ENCODE peak calls at places on chromosomes 13 and 19, in six cellular contexts. B, V, Q, G, E and F are unnamed samples.

GRCh38 chr13:35086667-35087066 is 144.6 kb downstream of the NBEA start:
- DNase-seq in V (no peak), B (peak), E (no peak), Q (peak), G (no peak), F (no peak)

GRCh38 chr19:48102870-48103751 is 7.5 kb downstream of the PLA2G4C start:
- DNase-seq in V (no peak), Q (peak), E (peak), B (peak), G (no peak), F (no peak)

GRCh38 chr19:19619849-19620210 is 1.3 kb upstream of the PBX4 start:
- DNase-seq in G (no peak), B (no peak), E (no peak), V (no peak), Q (no peak), F (no peak)

GRCh38 chr13:97194473-97194872 is 27.7 kb upstream of the MBNL2 start:
- DNase-seq in V (no peak), E (no peak), G (no peak), Q (no peak), B (peak), F (no peak)

GRCh38 chr19:48861313-48861712 is 7.1 kb downstream of the PLEKHA4 start:
- DNase-seq in E (no peak), B (no peak), V (no peak), Q (no peak), G (no peak), F (no peak)

GRCh38 chr19:14480695-14481069 is 5.5 kb upstream of the PTGER1 start:
- DNase-seq in V (no peak), Q (no peak), G (no peak), E (no peak), B (peak), F (no peak)

GRCh38 chr19:43495082-43495481 is 9.5 kb downstream of the PHLDB3 start:
- DNase-seq in G (no peak), B (no peak), V (no peak), Q (no peak), E (no peak), F (no peak)

GRCh38 chr13:99663908-99664307 is 162.6 kb downstream of the TM9SF2 start:
- DNase-seq in B (no peak), E (no peak), Q (no peak), G (no peak), V (no peak), F (no peak)

GRCh38 chr19:53506728-53507127 is 31.2 kb upstream of the ZNF331 start:
- DNase-seq in E (no peak), G (no peak), Q (no peak), V (no peak), B (no peak), F (no peak)

GRCh38 chr13:102726430-102726829 is 31.6 kb upstream of the METTL21C start:
- DNase-seq in V (no peak), E (no peak), G (no peak), B (no peak), Q (peak), F (no peak)

GRCh38 chr19:17952041-17952976 is 14.6 kb upstream of the KCNN1 start:
- DNase-seq in E (no peak), B (no peak), V (no peak), Q (no peak), G (no peak), F (no peak)

GRCh38 chr13:110195547-110196485 is 111.1 kb downstream of the COL4A1 start:
- DNase-seq in Q (no peak), B (no peak), G (peak), V (no peak), E (no peak), F (no peak)

GRCh38 chr13:34833562-34834182 is 108.4 kb upstream of the NBEA start:
- DNase-seq in G (no peak), Q (peak), B (peak), V (no peak), E (no peak), F (no peak)

GRCh38 chr13:102651392-102651791 is 43.5 kb downstream of the METTL21C start:
- DNase-seq in E (no peak), V (no peak), Q (peak), G (no peak), B (peak), F (no peak)

GRCh38 chr13:113646921-113647340 is 11.1 kb downstream of the ATP4B start:
- DNase-seq in V (no peak), G (no peak), B (no peak), E (no peak), Q (no peak), F (no peak)

GRCh38 chr13:63190742-63191141 is 1775.1 kb upstream of the PCDH20 start:
- DNase-seq in B (peak), G (no peak), E (no peak), V (no peak), Q (peak), F (no peak)

GRCh38 chr19:16871870-16872269 is 16.9 kb upstream of the F2RL3 start:
- DNase-seq in Q (no peak), G (no peak), V (no peak), E (no peak), B (no peak), F (no peak)

GRCh38 chr13:85586422-85586831 is 212.8 kb downstream of the SLITRK6 start:
- DNase-seq in E (no peak), Q (peak), G (no peak), V (no peak), B (peak), F (no peak)

GRCh38 chr19:1045247-1045603 is 5.3 kb downstream of the ABCA7 start:
- DNase-seq in V (peak), Q (peak), G (no peak), B (no peak), E (no peak), F (peak)

GRCh38 chr13:103568314-103568713 is 502.1 kb upstream of the SLC10A2 start:
- DNase-seq in B (no peak), Q (no peak), G (no peak), V (no peak), E (no peak), F (no peak)

GRCh38 chr13:76812971-76813691 is 73.1 kb downstream of the KCTD12 start:
- DNase-seq in E (no peak), Q (peak), B (no peak), G (peak), V (no peak), F (no peak)

GRCh38 chr13:104740616-104741222 is 1674.5 kb upstream of the SLC10A2 start:
- DNase-seq in B (no peak), G (no peak), V (no peak), E (no peak), Q (no peak), F (no peak)

GRCh38 chr19:50050406-50051223 is 24.8 kb downstream of the ZNF473 start:
- DNase-seq in E (no peak), G (peak), Q (no peak), B (peak), V (peak), F (peak)

GRCh38 chr13:100694722-100695644 is 20.4 kb upstream of the TMTC4 start:
- DNase-seq in G (no peak), B (peak), Q (peak), E (peak), V (no peak), F (no peak)

GRCh38 chr13:113084094-113084942 is 21.3 kb upstream of the F7 start:
- DNase-seq in E (no peak), G (no peak), B (no peak), V (no peak), Q (no peak), F (no peak)

GRCh38 chr19:57410748-57411671 is at the start of gene ZNF17:
- DNase-seq in V (peak), B (peak), E (peak), G (peak), Q (peak), F (peak)

GRCh38 chr19:57403737-57404537 is 7.0 kb upstream of the ZNF17 start:
- DNase-seq in V (no peak), G (no peak), E (no peak), Q (no peak), B (no peak), F (no peak)

DNA sequence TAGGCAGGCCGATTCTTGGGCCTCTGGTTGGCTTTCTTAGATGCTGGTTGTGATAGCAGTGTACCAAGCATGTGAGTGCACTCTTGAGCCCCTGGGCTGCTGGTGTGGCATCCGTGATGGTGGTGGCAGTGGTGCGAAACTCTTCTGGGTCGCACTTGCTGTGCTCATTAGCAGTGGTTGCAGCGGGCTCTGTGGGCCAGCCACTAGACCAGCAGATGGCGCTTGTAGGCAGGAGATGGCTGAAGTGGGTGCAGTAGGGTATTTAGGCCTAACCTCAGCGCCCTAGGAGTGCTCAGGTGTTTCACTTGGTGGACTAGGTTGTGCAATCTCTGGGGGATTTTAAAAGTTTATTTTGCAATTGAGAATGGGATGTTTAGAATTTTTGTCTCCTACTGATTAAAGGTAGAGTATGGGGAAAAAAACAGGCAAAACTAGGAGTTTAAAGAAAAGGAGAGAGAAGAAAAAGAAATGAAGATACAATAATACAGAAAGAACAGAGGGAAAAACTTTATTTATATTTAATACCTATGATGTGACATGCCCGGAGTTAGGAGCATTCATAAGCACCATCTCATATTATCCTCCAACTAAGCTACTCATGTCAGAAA is 4.3 kb upstream of the ZNF17 start:
- DNase-seq in E (peak), B (peak), G (no peak), V (peak), Q (peak), F (peak)
- TF ChIP-seq CTCF in E (peak), B (peak), G (peak), V (peak), Q (peak), F (peak)

GRCh38 chr19:46615966-46616365 is 8.9 kb downstream of the PTGIR start:
- DNase-seq in Q (no peak), V (no peak), E (no peak), B (no peak), G (no peak), F (no peak)

GRCh38 chr19:46614114-46614701 is 10.7 kb downstream of the PTGIR start:
- DNase-seq in Q (peak), E (peak), G (peak), V (peak), B (peak), F (peak)

GRCh38 chr19:46618670-46619231 is 6.1 kb downstream of the PTGIR start:
- DNase-seq in G (no peak), V (peak), B (no peak), Q (no peak), E (no peak), F (no peak)

GRCh38 chr19:46617566-46618079 is 7.3 kb downstream of the PTGIR start:
- DNase-seq in B (no peak), V (no peak), E (no peak), G (no peak), Q (no peak), F (no peak)

GRCh38 chr19:46616631-46617322 is 8.1 kb downstream of the PTGIR start:
- DNase-seq in V (peak), G (no peak), B (peak), E (no peak), Q (peak), F (no peak)
- TF ChIP-seq CTCF in V (peak), G (peak), B (peak), E (peak), Q (peak), F (no peak)

GRCh38 chr19:8064866-8065486 is 12.4 kb downstream of the CCL25 start:
- DNase-seq in G (no peak), Q (no peak), B (no peak), V (no peak), E (no peak), F (no peak)

GRCh38 chr19:8074501-8074900 is 21.9 kb downstream of the CCL25 start:
- DNase-seq in E (no peak), V (no peak), Q (no peak), G (no peak), B (no peak), F (no peak)

GRCh38 chr19:8065489-8066261 is 13.1 kb downstream of the CCL25 start:
- DNase-seq in B (no peak), Q (no peak), G (no peak), V (no peak), E (no peak), F (no peak)

GRCh38 chr19:8071912-8072311 is 19.4 kb downstream of the CCL25 start:
- DNase-seq in G (no peak), B (no peak), E (no peak), Q (no peak), V (no peak), F (no peak)

GRCh38 chr19:8069116-8069973 is 16.8 kb downstream of the CCL25 start:
- DNase-seq in V (no peak), Q (peak), E (no peak), G (no peak), B (no peak), F (no peak)
- TF ChIP-seq CTCF in V (peak), Q (peak), E (peak), G (no peak), B (peak), F (no peak)

DNA sequence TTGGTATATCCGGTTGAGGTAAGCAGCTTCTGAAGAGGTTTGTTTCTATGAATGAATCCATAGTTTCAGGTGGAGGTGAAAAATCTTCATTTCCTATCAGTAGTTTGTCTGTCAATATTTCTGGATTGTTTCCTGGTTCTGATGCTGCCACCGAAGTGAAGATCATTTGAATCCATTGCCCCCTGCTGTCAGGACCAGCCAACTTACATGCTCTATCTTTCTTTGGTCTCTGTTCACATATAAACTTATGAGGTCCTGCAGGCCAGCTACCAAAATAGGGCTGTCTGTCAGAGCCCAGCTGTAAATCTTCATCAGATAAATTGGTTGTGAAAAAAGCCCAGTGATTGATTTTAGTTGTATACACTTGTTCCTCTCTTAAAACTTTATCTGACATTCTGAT is 15.2 kb upstream of the N4BP2L1 start:
- DNase-seq in B (no peak), E (no peak), G (no peak), Q (peak), V (peak), F (no peak)
- TF ChIP-seq CTCF in B (peak), E (peak), G (peak), Q (peak), V (peak), F (peak)

GRCh38 chr13:49517461-49517860 is 21.7 kb downstream of the PHF11 start:
- DNase-seq in B (no peak), G (no peak), Q (no peak), E (no peak), V (no peak), F (no peak)
- TF ChIP-seq CTCF in B (peak), G (no peak), Q (no peak), E (peak), V (peak), F (no peak)

GRCh38 chr19:41265376-41266153 is 1.4 kb downstream of the HNRNPUL1 start:
- DNase-seq in E (no peak), G (no peak), B (peak), Q (peak), V (peak), F (no peak)

GRCh38 chr19:41263042-41263849 is 926 bp upstream of the HNRNPUL1 start:
- DNase-seq in Q (peak), V (peak), B (peak), E (peak), G (peak), F (peak)

GRCh38 chr19:41263850-41264580 is at the start of gene HNRNPUL1:
- DNase-seq in E (peak), Q (peak), G (peak), V (peak), B (peak), F (peak)

GRCh38 chr19:41261474-41262190 is 2.5 kb upstream of the HNRNPUL1 start:
- DNase-seq in B (peak), V (no peak), Q (no peak), E (no peak), G (no peak), F (no peak)

DNA sequence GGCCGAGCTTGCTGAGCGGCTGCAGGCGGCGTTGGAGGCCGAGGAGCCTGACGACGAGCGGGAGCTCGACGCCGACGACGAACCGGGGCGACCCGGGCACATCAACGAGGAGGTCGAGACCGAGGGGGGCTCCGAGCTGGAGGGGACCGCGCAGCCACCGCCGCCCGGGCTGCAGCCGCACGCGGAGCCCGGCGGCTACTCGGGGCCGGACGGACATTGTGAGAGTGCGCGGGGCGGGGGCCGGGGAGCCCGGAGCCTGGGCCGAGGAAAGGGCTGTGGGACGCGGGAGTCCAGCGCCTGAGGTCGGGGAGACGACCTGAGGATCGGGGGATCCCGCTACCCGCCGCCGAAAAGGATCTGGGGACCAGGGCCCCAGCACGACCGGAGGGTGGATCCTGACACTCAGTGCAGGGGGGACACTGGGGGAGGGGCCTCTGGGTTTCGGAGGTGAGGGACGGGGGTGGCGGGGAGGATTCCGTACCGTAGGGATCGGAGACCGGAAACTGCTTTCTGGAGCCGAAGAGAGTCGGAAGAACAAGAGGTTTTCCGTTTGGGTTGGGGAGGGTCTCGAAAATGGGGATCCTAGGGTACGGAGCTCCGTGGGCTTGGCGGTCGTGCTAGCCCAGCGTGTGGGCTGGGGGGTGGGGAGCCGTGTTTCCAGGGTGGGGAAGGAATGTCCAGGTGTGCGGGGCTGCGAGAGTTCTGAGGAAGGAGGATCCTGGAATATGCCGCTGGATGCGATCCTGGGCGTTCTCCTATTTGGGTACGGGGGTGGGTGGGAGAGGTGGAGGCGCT is 606 bp downstream of the HNRNPUL1 start:
- DNase-seq in V (peak), G (peak), E (peak), B (peak), Q (peak), F (no peak)
- TF ChIP-seq CTCF in V (no peak), G (no peak), E (no peak), B (no peak), Q (no peak), F (no peak)

GRCh38 chr13:107138468-107138867 is 570.5 kb upstream of the ARGLU1 start:
- DNase-seq in G (no peak), E (no peak), B (no peak), Q (no peak), V (no peak), F (no peak)
- TF ChIP-seq CTCF in G (no peak), E (no peak), B (no peak), Q (no peak), V (no peak), F (no peak)